ENCODE peak calls at places on chromosomes 3 and 15, in six cellular contexts. D is activated CD8-positive, alpha-beta memory T cell treated with anti-CD3 and anti-CD28 coated beads, Interleukin-2, amount 10 ng/mL, durations not matched to agents 7 days and 5 days; B is NB4; F is caudate nucleus; E is AG09319; T is EH. V is an unnamed sample.

GRCh38 chr15:51846066-51846462 is 16.6 kb downstream of the TMOD3 start:
- DNase-seq in B (peak), E (no peak), F (no peak), T (no peak), D (no peak), V (no peak)

GRCh38 chr3:194138098-194138474 is 2.1 kb downstream of the HES1 start:
- DNase-seq in E (no peak), T (no peak), F (no peak), D (no peak), B (no peak), V (no peak)

GRCh38 chr3:75101329-75102147 is 487.1 kb upstream of the CNTN3 start:
- DNase-seq in B (no peak), E (no peak), T (no peak), F (no peak), D (no peak), V (no peak)

GRCh38 chr15:99476413-99477222 is 89.2 kb upstream of the MEF2A start:
- DNase-seq in F (no peak), T (peak), D (peak), E (peak), B (peak), V (peak)

GRCh38 chr15:57923750-57924149 is 141.8 kb downstream of the ALDH1A2 start:
- DNase-seq in E (no peak), B (no peak), T (peak), F (no peak), D (no peak), V (no peak)

GRCh38 chr15:79028411-79028964 is 62.1 kb downstream of the RASGRF1 start:
- DNase-seq in B (peak), D (peak), T (peak), E (no peak), F (no peak), V (no peak)

GRCh38 chr15:90954712-90955671 is at the start of gene RCCD1:
- DNase-seq in B (peak), T (peak), F (peak), D (peak), E (peak), V (peak)

GRCh38 chr3:11543948-11544387 is 99.7 kb downstream of the VGLL4 start:
- DNase-seq in T (no peak), F (no peak), E (no peak), D (no peak), B (no peak), V (no peak)

GRCh38 chr15:101008158-101009139 is 89.3 kb downstream of the LRRK1 start:
- DNase-seq in T (no peak), D (peak), B (peak), F (no peak), E (no peak), V (no peak)

GRCh38 chr3:147618636-147619035 is 209.5 kb downstream of the ZIC1 start:
- DNase-seq in D (no peak), E (no peak), T (no peak), B (no peak), F (no peak), V (no peak)

GRCh38 chr3:153138267-153139210 is 23.5 kb upstream of the RAP2B start:
- DNase-seq in F (no peak), B (peak), D (peak), E (peak), T (peak), V (peak)

GRCh38 chr3:136142592-136142991 is 53.5 kb downstream of the MSL2 start:
- DNase-seq in E (peak), B (no peak), D (no peak), F (no peak), T (peak), V (peak)

GRCh38 chr15:40543082-40543481 is 21.8 kb downstream of the CCDC32 start:
- DNase-seq in E (no peak), D (peak), T (peak), F (no peak), B (no peak), V (no peak)

GRCh38 chr15:70617076-70617910 is 146.1 kb downstream of the UACA start:
- DNase-seq in B (no peak), F (no peak), E (no peak), T (peak), D (no peak), V (no peak)

GRCh38 chr3:101829066-101829830 is 20.1 kb upstream of the NFKBIZ start:
- DNase-seq in T (peak), D (peak), E (no peak), F (no peak), B (no peak), V (no peak)

GRCh38 chr3:53346922-53347260 is 452 bp downstream of the DCP1A start:
- DNase-seq in F (no peak), B (no peak), D (no peak), E (no peak), T (no peak), V (no peak)

GRCh38 chr3:86988235-86988634 is 2.7 kb downstream of the VGLL3 start:
- DNase-seq in E (peak), T (peak), B (no peak), D (no peak), F (no peak), V (no peak)

GRCh38 chr3:14463330-14464216 is 61.2 kb downstream of the SLC6A6 start:
- DNase-seq in E (no peak), T (no peak), F (no peak), D (no peak), B (no peak), V (no peak)

GRCh38 chr15:91456251-91456718 is 356.2 kb downstream of the SV2B start:
- DNase-seq in F (no peak), D (no peak), E (no peak), T (peak), B (no peak), V (peak)

GRCh38 chr15:49864251-49864650 is 243.4 kb downstream of the DTWD1 start:
- DNase-seq in B (no peak), D (no peak), E (no peak), F (no peak), T (peak), V (no peak)

GRCh38 chr3:121488628-121489027 is 57.2 kb downstream of the POLQ start:
- DNase-seq in D (no peak), E (no peak), T (peak), F (no peak), B (no peak), V (no peak)

GRCh38 chr3:195260286-195260905 is 10.6 kb downstream of the XXYLT1 start:
- DNase-seq in B (peak), F (no peak), D (peak), E (no peak), T (peak), V (no peak)

GRCh38 chr3:115876860-115877646 is 253.7 kb downstream of the GAP43 start:
- DNase-seq in B (no peak), T (no peak), E (no peak), F (no peak), D (no peak), V (no peak)

GRCh38 chr3:182259579-182259978 is 533.7 kb upstream of the ATP11B start:
- DNase-seq in D (no peak), B (no peak), F (no peak), E (no peak), T (no peak), V (no peak)

GRCh38 chr3:143975549-143976152 is 4.0 kb downstream of the DIPK2A start:
- DNase-seq in D (no peak), F (no peak), B (peak), T (peak), E (no peak), V (peak)

GRCh38 chr3:12708584-12709192 is 44.8 kb upstream of the RAF1 start:
- DNase-seq in B (no peak), F (no peak), D (no peak), E (peak), T (peak), V (peak)

GRCh38 chr3:89025185-89025584 is 82.2 kb upstream of the EPHA3 start:
- DNase-seq in D (no peak), F (no peak), E (peak), T (peak), B (no peak), V (peak)

GRCh38 chr3:124627501-124627908 is 102.7 kb upstream of the UMPS start:
- DNase-seq in F (no peak), B (no peak), D (no peak), E (no peak), T (peak), V (no peak)

GRCh38 chr3:35549690-35550089 is 89.6 kb upstream of the ARPP21 start:
- DNase-seq in D (no peak), F (no peak), T (no peak), E (no peak), B (no peak), V (no peak)

GRCh38 chr3:15384510-15385237 is 42.7 kb downstream of the METTL6 start:
- DNase-seq in D (no peak), T (peak), E (no peak), F (no peak), B (no peak), V (no peak)

GRCh38 chr3:105938101-105938500 is 69.3 kb upstream of the CBLB start:
- DNase-seq in F (no peak), E (peak), D (no peak), T (peak), B (no peak), V (peak)

GRCh38 chr3:62587579-62588031 is 214.3 kb upstream of the FEZF2 start:
- DNase-seq in D (no peak), E (peak), B (no peak), F (no peak), T (peak), V (peak)